ENCODE peak calls at places on chromosomes 1 and 21, in seven cellular contexts. A is activated naive CD8-positive, alpha-beta T cell treated with anti-CD3 and anti-CD28 coated beads, Interleukin-2, amount 10 ng/mL, durations not matched to agents 7 days and 5 days; T is RPMI7951; N is EL; C is H54; L is right atrium auricular region; Q is T-helper 2 cell. X is an unnamed sample.

GRCh38 chr1:111196213-111196612 is 4.2 kb downstream of the DENND2D start:
- DNase-seq in A (no peak), T (no peak), N (no peak), C (no peak), L (no peak), Q (no peak), X (no peak)

GRCh38 chr1:208652300-208653160 is 408.3 kb upstream of the PLXNA2 start:
- DNase-seq in A (no peak), T (peak; percentile 72), N (peak; percentile 73), C (peak; percentile 34), L (peak; percentile 69), Q (no peak), X (peak; percentile 61)

GRCh38 chr1:192809286-192810252 is 730 bp downstream of the RGS2 start:
- DNase-seq in A (no peak), T (peak; percentile 50), N (peak; percentile 56), C (no peak), L (peak; percentile 73), Q (peak; percentile 52), X (no peak)

GRCh38 chr1:61337981-61338848 is 255.9 kb downstream of the NFIA start:
- DNase-seq in A (no peak), T (peak; percentile 86), N (peak; percentile 90), C (peak; percentile 52), L (peak; percentile 87), Q (no peak), X (peak; percentile 78)

GRCh38 chr21:45510466-45510955 is 31.7 kb downstream of the SLC19A1 start:
- DNase-seq in A (no peak), T (no peak), N (no peak), C (no peak), L (no peak), Q (no peak), X (no peak)

GRCh38 chr1:162187676-162188075 is 118.2 kb downstream of the NOS1AP start:
- DNase-seq in A (no peak), T (no peak), N (peak; percentile 25), C (no peak), L (no peak), Q (no peak), X (no peak)

GRCh38 chr1:111988743-111989453 is 570 bp downstream of the KCND3 start:
- DNase-seq in A (peak; percentile 37), T (no peak), N (no peak), C (no peak), L (no peak), Q (no peak), X (no peak)

GRCh38 chr1:233295775-233296322 is 324 bp upstream of the PCNX2 start:
- DNase-seq in A (no peak), T (peak; percentile 55), N (no peak), C (no peak), L (no peak), Q (no peak), X (no peak)

GRCh38 chr1:16131636-16132324 is 24.1 kb downstream of the EPHA2 start:
- DNase-seq in A (no peak), T (no peak), N (no peak), C (no peak), L (no peak), Q (no peak), X (no peak)

GRCh38 chr1:241924080-241924808 is 33.3 kb upstream of the BECN2 start:
- DNase-seq in A (no peak), T (no peak), N (no peak), C (no peak), L (no peak), Q (no peak), X (no peak)

GRCh38 chr1:246681822-246682221 is 42.4 kb upstream of the SCCPDH start:
- DNase-seq in A (no peak), T (no peak), N (no peak), C (no peak), L (no peak), Q (no peak), X (no peak)

X was measured in T1000.